ENCODE peak calls at places on chromosomes 16 and 17, in ten cellular contexts. F is mammary epithelial cell; I is breast epithelium; R is pancreas; W is heart right ventricle; G is GM23248; E is aorta; Y is CD8-positive, alpha-beta T cell; D is cardiac muscle cell; V is uterus. K is an unnamed sample. For H3K4me1 and H3K27me3, the result is how much of the 10 kb centered on the place peaks cover.

GRCh38 chr16:10206215-10206614 is 24.0 kb upstream of the GRIN2A start:
- DNase-seq in E (no peak), V (no peak), I (no peak), D (no peak), R (no peak), Y (no peak), G (no peak), F (peak), W (no peak), K (no peak)

GRCh38 chr17:7801582-7801981 is 32.4 kb upstream of the KDM6B start:
- DNase-seq in F (no peak), Y (no peak), G (no peak), W (no peak), E (peak), V (no peak), D (no peak), R (no peak), I (no peak), K (no peak)

GRCh38 chr16:86383488-86384262 is 126.7 kb upstream of the FOXF1 start:
- DNase-seq in D (peak), F (no peak), W (no peak), E (no peak), G (peak), V (no peak), I (no peak), R (no peak), Y (no peak), K (no peak)

GRCh38 chr17:17845046-17845775 is 8.4 kb upstream of the SREBF1 start:
- DNase-seq in E (peak), I (no peak), F (no peak), R (no peak), G (no peak), W (no peak), Y (no peak), V (no peak), D (no peak), K (no peak)

GRCh38 chr17:5838661-5839300 is 231.4 kb upstream of the WSCD1 start:
- DNase-seq in V (no peak), G (no peak), R (no peak), I (no peak), W (no peak), D (no peak), E (no peak), Y (no peak), F (no peak), K (no peak)

GRCh38 chr17:81162491-81162890 is 2.8 kb upstream of the PVALEF start:
- DNase-seq in W (no peak), I (no peak), G (no peak), R (peak), V (no peak), D (no peak), F (no peak), E (no peak), Y (no peak), K (no peak)

GRCh38 chr16:11136600-11136999 is 119.4 kb downstream of the SOCS1 start:
- DNase-seq in G (peak), D (peak), F (peak), W (peak), E (no peak), Y (no peak), V (no peak), R (peak), I (no peak), K (no peak)

GRCh38 chr17:59366773-59367656 is 35.6 kb downstream of the YPEL2 start:
- DNase-seq in Y (no peak), E (no peak), V (peak), I (no peak), R (peak), D (no peak), W (peak), F (no peak), G (peak), K (no peak)

GRCh38 chr17:76427457-76428231 is 25.3 kb downstream of the UBE2O start:
- DNase-seq in W (no peak), Y (no peak), I (no peak), G (peak), E (no peak), V (no peak), F (no peak), D (peak), R (no peak), K (no peak)

GRCh38 chr17:4365628-4366311 is 705 bp downstream of the UBE2G1 start:
- DNase-seq in E (peak), R (peak), Y (peak), G (peak), D (peak), F (no peak), I (no peak), W (peak), V (peak), K (no peak)

GRCh38 chr16:88882358-88883030 is 16.0 kb upstream of the PABPN1L start:
- DNase-seq in Y (no peak), R (no peak), V (no peak), G (no peak), E (no peak), W (no peak), F (no peak), D (no peak), I (no peak), K (no peak)

GRCh38 chr16:84672276-84673202 is 24.2 kb downstream of the KLHL36 start:
- DNase-seq in W (peak), D (peak), E (peak), F (peak), G (peak), V (peak), R (peak), Y (peak), I (peak), K (peak)

GRCh38 chr17:38425744-38426143 is 2.5 kb upstream of the ARHGAP23 start:
- DNase-seq in F (no peak), D (peak), W (peak), I (no peak), V (no peak), Y (no peak), E (no peak), R (no peak), G (no peak), K (no peak)

GRCh38 chr16:29321000-29321393 is 85.5 kb downstream of the NPIPB11 start:
- DNase-seq in W (no peak), G (no peak), E (no peak), R (no peak), Y (no peak), D (no peak), I (no peak), F (no peak), V (no peak), K (no peak)

GRCh38 chr17:64508683-64509082 is 1.9 kb downstream of the CEP95 start:
- DNase-seq in E (no peak), V (no peak), R (no peak), D (no peak), F (no peak), W (no peak), Y (no peak), I (no peak), G (no peak), K (no peak)

GRCh38 chr16:49352923-49353322 is 20.7 kb upstream of the C16orf78 start:
- DNase-seq in G (peak), R (no peak), D (peak), Y (no peak), I (no peak), F (no peak), W (no peak), E (no peak), V (no peak), K (no peak)

GRCh38 chr16:35195864-35196216 is 1736.4 kb downstream of the TP53TG3F start:
- DNase-seq in Y (no peak), G (no peak), F (no peak), I (no peak), D (no peak), R (no peak), W (no peak), V (no peak), E (no peak), K (no peak)

GRCh38 chr17:6138761-6139446 is 68.7 kb downstream of the WSCD1 start:
- DNase-seq in F (no peak), R (no peak), W (no peak), I (no peak), G (no peak), D (no peak), E (no peak), Y (no peak), V (no peak), K (no peak)

GRCh38 chr16:54424043-54424451 is 137.5 kb upstream of the IRX3 start:
- DNase-seq in Y (no peak), E (no peak), F (peak), G (peak), V (no peak), I (no peak), D (no peak), W (no peak), R (no peak), K (no peak)

GRCh38 chr16:527015-527903 is at the start of gene CAPN15:
- DNase-seq in R (peak), V (peak), Y (peak), I (peak), F (peak), D (peak), E (peak), G (peak), W (peak), K (peak)

GRCh38 chr16:30025574-30025973 is 2.6 kb downstream of the C16orf92 start:
- DNase-seq in D (no peak), F (no peak), W (no peak), Y (no peak), I (no peak), E (no peak), G (no peak), V (no peak), R (no peak), K (no peak)

GRCh38 chr16:57555831-57556230 is 13.4 kb downstream of the ADGRG5 start:
- DNase-seq in Y (no peak), G (no peak), W (no peak), D (no peak), I (no peak), F (no peak), R (no peak), V (no peak), E (no peak), K (no peak)

GRCh38 chr16:77762260-77762659 is 26.1 kb upstream of the VAT1L start:
- DNase-seq in D (no peak), W (no peak), E (no peak), Y (no peak), G (no peak), R (no peak), F (no peak), V (no peak), I (no peak), K (no peak)

GRCh38 chr17:39813631-39814030 is 50.5 kb downstream of the IKZF3 start:
- DNase-seq in G (no peak), V (no peak), I (no peak), D (no peak), F (no peak), Y (peak), W (no peak), E (no peak), R (no peak), K (peak)

GRCh38 chr16:12267491-12267890 is 291.0 kb downstream of the SNX29 start:
- DNase-seq in D (peak), Y (no peak), I (no peak), F (no peak), W (no peak), G (no peak), E (no peak), V (no peak), R (no peak), K (no peak)
- H3K4me1 ChIP-seq in D (under half), Y (under half), I (under half), F (under half), W (under half), G (under half), E (under half), V (under half), R (under half), K (under half)

DNA sequence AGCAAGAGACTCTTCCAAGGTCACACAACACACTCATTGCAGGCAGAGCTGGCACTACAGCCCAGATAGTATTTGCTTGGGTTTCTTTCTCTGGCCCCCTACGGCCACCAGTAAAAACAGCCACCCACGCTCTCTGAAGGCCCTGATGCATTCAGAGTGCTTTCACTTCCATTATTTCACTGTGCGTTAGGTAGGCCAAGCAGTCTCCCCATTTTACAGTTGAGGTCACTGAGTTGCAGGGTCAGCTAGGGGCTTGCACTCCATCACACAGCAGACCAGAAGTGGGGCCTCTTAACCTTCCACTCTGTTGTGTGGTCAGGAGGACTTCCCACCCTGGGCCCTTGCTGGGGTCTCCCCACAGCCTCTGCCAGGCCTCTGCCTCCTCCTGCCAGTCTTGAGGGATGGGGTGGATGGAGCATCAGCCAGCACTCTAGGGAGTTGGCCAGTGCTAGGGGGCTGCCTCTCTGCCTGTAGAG is 2.5 kb downstream of the TBX21 start:
- DNase-seq in D (no peak), R (peak), G (no peak), Y (no peak), W (no peak), E (peak), F (no peak), V (no peak), I (peak), K (no peak)
- H3K27me3 ChIP-seq in D (half or more), R (under half), G (under half), Y (under half), W (under half), E (under half), F (under half), V (under half), I (under half), K (under half)

DNA sequence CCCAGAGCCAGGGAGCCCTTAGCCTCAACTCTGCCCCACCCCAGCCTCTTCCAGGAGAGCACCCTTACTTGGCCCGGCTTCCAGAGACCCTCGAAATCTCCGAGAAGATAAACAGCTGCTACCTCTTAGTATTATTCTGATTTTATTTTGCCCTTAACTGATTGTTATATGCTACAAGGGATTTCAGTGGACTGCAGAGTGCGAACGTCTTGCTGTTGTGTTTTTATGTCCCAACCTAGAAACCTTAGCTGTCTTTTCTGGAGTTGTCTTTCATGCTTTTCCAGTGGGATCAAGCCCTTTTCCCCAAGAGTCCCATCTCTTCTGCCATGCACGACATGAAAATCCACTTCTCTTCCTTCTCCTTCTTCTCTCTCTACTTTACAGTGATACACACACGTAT is 47.0 kb downstream of the SNX20 start:
- DNase-seq in F (no peak), R (no peak), Y (no peak), D (no peak), V (no peak), G (no peak), I (no peak), E (no peak), W (no peak), K (no peak)
- H3K4me1 ChIP-seq in F (under half), R (under half), Y (under half), D (under half), V (under half), G (under half), I (under half), E (under half), W (under half), K (under half)

DNA sequence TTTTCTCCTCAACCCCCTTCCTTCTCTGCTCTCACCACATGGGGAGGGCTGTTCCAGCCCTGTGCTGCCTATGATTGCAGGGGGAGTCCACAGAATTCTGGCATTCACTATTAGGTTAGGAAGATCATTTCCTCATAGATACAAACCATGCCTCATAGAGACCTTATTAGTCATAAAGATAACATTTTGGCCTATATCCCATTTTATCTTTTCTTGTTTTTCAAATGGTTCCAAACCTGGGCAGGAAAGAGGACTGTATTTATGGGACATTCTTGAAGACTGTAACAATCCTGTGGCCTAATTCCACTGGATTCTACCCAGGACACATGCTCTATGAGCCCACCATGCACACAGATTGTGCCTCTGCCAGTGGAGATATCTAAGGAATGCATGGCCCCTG is 51.7 kb downstream of the ASIC2 start:
- DNase-seq in V (no peak), G (peak), F (no peak), E (no peak), I (no peak), R (no peak), W (no peak), D (peak), Y (no peak), K (no peak)
- H3K27me3 ChIP-seq in V (under half), G (under half), F (under half), E (under half), I (under half), R (under half), W (under half), D (under half), Y (under half), K (under half)

GRCh38 chr17:56023851-56024250 is 129.4 kb upstream of the ANKFN1 start:
- DNase-seq in Y (no peak), E (no peak), D (no peak), R (no peak), W (no peak), F (no peak), V (no peak), G (no peak), I (no peak), K (no peak)
- H3K4me1 ChIP-seq in Y (under half), E (under half), D (under half), R (under half), W (under half), F (under half), V (under half), G (under half), I (under half), K (under half)

GRCh38 chr17:74595037-74595436 is 3.0 kb upstream of the CD300LD start:
- DNase-seq in V (no peak), E (no peak), Y (no peak), R (no peak), W (no peak), G (no peak), I (no peak), F (no peak), D (no peak), K (no peak)

GRCh38 chr17:74598346-74599022 is 6.4 kb upstream of the CD300LD start:
- DNase-seq in R (no peak), D (no peak), F (no peak), V (no peak), I (no peak), G (no peak), W (no peak), E (no peak), Y (no peak), K (no peak)

GRCh38 chr17:74599531-74599939 is 7.5 kb upstream of the CD300LD start:
- DNase-seq in V (no peak), G (no peak), F (peak), Y (no peak), W (no peak), I (no peak), E (peak), D (no peak), R (no peak), K (no peak)

GRCh38 chr17:74601944-74602572 is 10.0 kb upstream of the CD300LD start:
- DNase-seq in R (no peak), F (peak), W (peak), E (no peak), Y (no peak), V (no peak), I (peak), D (peak), G (peak), K (peak)

GRCh38 chr17:74599023-74599399 is 6.9 kb upstream of the CD300LD start:
- DNase-seq in E (no peak), I (no peak), Y (no peak), F (no peak), R (no peak), G (peak), D (peak), V (no peak), W (no peak), K (no peak)
- H3K27me3 ChIP-seq in E (under half), I (under half), Y (under half), F (under half), R (under half), G (under half), D (under half), V (under half), W (half or more), K (under half)

GRCh38 chr17:78241277-78242023 is 10.0 kb downstream of the TMEM235 start:
- DNase-seq in G (peak), Y (no peak), E (no peak), D (peak), V (no peak), W (no peak), F (peak), I (no peak), R (no peak), K (no peak)
- H3K4me1 ChIP-seq in G (under half), Y (under half), E (under half), D (under half), V (under half), W (under half), F (under half), I (under half), R (under half), K (under half)

DNA sequence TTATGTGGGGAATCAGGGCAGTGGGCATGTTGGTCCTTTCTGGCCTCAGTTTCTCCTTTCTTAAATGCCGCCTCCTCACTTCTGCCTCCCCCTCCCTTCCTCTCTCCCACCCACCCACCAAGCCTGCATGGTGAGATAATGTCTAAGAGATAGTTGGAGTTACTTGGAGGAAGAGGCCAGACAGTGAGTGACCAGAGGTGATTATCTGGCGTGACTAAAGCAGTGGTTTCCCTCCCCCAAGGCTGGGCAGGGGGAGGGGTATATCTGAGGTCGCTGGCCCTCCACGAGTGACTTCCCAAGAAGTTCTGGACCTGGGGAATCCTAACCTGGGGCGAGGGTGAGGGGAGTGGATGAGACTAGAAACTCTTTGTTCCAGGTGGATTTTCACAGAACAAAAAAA is 31.6 kb upstream of the TAC4 start:
- DNase-seq in Y (no peak), I (no peak), E (no peak), F (no peak), V (no peak), R (no peak), D (no peak), G (no peak), W (no peak), K (no peak)
- H3K27me3 ChIP-seq in Y (under half), I (under half), E (under half), F (under half), V (under half), R (under half), D (under half), G (under half), W (half or more), K (under half)

GRCh38 chr17:57921342-57921741 is 33.9 kb downstream of the CUEDC1 start:
- DNase-seq in V (peak), W (no peak), Y (no peak), D (peak), R (no peak), I (no peak), F (no peak), E (peak), G (peak), K (no peak)
- H3K4me1 ChIP-seq in V (under half), W (half or more), Y (under half), D (under half), R (under half), I (under half), F (under half), E (under half), G (under half), K (under half)

GRCh38 chr17:1908699-1909309 is 79.0 kb downstream of the RPA1 start:
- DNase-seq in I (peak), F (peak), Y (no peak), V (peak), E (peak), G (peak), R (no peak), W (peak), D (peak), K (peak)
- H3K27me3 ChIP-seq in I (under half), F (under half), Y (under half), V (under half), E (under half), G (under half), R (under half), W (half or more), D (under half), K (under half)